ENCODE peak calls at places on chromosomes 16 and 17, in seven cellular contexts. One of them, this sample, is unnamed.

GRCh38 chr16:88508868-88509748 is 56.0 kb downstream of the ZFPM1 start:
- DNase-seq in RPMI7951: no peak
- DNase-seq in NCI-H2081: no peak
- DNase-seq in HS-5: no peak
- DNase-seq in ovary: no peak
- DNase-seq in foreskin fibroblast: no peak
- DNase-seq in fibroblast of the aortic adventitia: no peak
- DNase-seq in this sample: no peak

GRCh38 chr16:15671530-15672117 is 21.6 kb downstream of the NDE1 start:
- DNase-seq in RPMI7951: no peak
- DNase-seq in NCI-H2081: no peak
- DNase-seq in HS-5: no peak
- DNase-seq in ovary: no peak
- DNase-seq in foreskin fibroblast: no peak
- DNase-seq in fibroblast of the aortic adventitia: no peak
- DNase-seq in this sample: no peak

GRCh38 chr17:311119-311848 is 41.3 kb downstream of the RPH3AL start:
- DNase-seq in RPMI7951: no peak
- DNase-seq in NCI-H2081: no peak
- DNase-seq in HS-5: no peak
- DNase-seq in ovary: peak; percentile 7
- DNase-seq in foreskin fibroblast: no peak
- DNase-seq in fibroblast of the aortic adventitia: no peak
- DNase-seq in this sample: no peak

GRCh38 chr17:1324201-1324750 is 44.8 kb downstream of the TRARG1 start:
- DNase-seq in RPMI7951: no peak
- DNase-seq in NCI-H2081: no peak
- DNase-seq in HS-5: no peak
- DNase-seq in ovary: no peak
- DNase-seq in foreskin fibroblast: no peak
- DNase-seq in fibroblast of the aortic adventitia: no peak
- DNase-seq in this sample: no peak

GRCh38 chr17:32875904-32876413 is 965 bp downstream of the MYO1D start:
- DNase-seq in RPMI7951: peak; percentile 24
- DNase-seq in NCI-H2081: no peak
- DNase-seq in HS-5: no peak
- DNase-seq in ovary: no peak
- DNase-seq in foreskin fibroblast: no peak
- DNase-seq in fibroblast of the aortic adventitia: peak; percentile 38
- DNase-seq in this sample: no peak

GRCh38 chr17:489758-490329 is 137.2 kb upstream of the RPH3AL start:
- DNase-seq in RPMI7951: peak; percentile 63
- DNase-seq in NCI-H2081: no peak
- DNase-seq in HS-5: no peak
- DNase-seq in ovary: peak; percentile 39
- DNase-seq in foreskin fibroblast: peak; percentile 46
- DNase-seq in fibroblast of the aortic adventitia: peak; percentile 25
- DNase-seq in this sample: no peak

GRCh38 chr17:2213291-2213960 is 90.2 kb downstream of the SMG6 start:
- DNase-seq in RPMI7951: no peak
- DNase-seq in NCI-H2081: no peak
- DNase-seq in HS-5: no peak
- DNase-seq in ovary: no peak
- DNase-seq in foreskin fibroblast: no peak
- DNase-seq in fibroblast of the aortic adventitia: peak; percentile 91
- DNase-seq in this sample: no peak

GRCh38 chr17:39677072-39677471 is 8.8 kb downstream of the PNMT start:
- DNase-seq in RPMI7951: no peak
- DNase-seq in NCI-H2081: no peak
- DNase-seq in HS-5: no peak
- DNase-seq in ovary: no peak
- DNase-seq in foreskin fibroblast: no peak
- DNase-seq in fibroblast of the aortic adventitia: no peak
- DNase-seq in this sample: no peak

GRCh38 chr16:82136956-82137818 is 32.8 kb downstream of the MPHOSPH6 start:
- DNase-seq in RPMI7951: no peak
- DNase-seq in NCI-H2081: no peak
- DNase-seq in HS-5: no peak
- DNase-seq in ovary: no peak
- DNase-seq in foreskin fibroblast: no peak
- DNase-seq in fibroblast of the aortic adventitia: peak; percentile 23
- DNase-seq in this sample: no peak

GRCh38 chr17:58487589-58488427 is at the start of gene HSF5:
- DNase-seq in RPMI7951: no peak
- DNase-seq in NCI-H2081: no peak
- DNase-seq in HS-5: no peak
- DNase-seq in ovary: no peak
- DNase-seq in foreskin fibroblast: no peak
- DNase-seq in fibroblast of the aortic adventitia: no peak
- DNase-seq in this sample: no peak

GRCh38 chr16:22948058-22948602 is 134.2 kb downstream of the HS3ST2 start:
- DNase-seq in RPMI7951: no peak
- DNase-seq in NCI-H2081: no peak
- DNase-seq in HS-5: no peak
- DNase-seq in ovary: no peak
- DNase-seq in foreskin fibroblast: no peak
- DNase-seq in fibroblast of the aortic adventitia: peak; percentile 1
- DNase-seq in this sample: no peak

GRCh38 chr17:72609501-72609900 is 483.0 kb downstream of the SLC39A11 start:
- DNase-seq in RPMI7951: peak; percentile 62
- DNase-seq in NCI-H2081: no peak
- DNase-seq in HS-5: no peak
- DNase-seq in ovary: no peak
- DNase-seq in foreskin fibroblast: no peak
- DNase-seq in fibroblast of the aortic adventitia: peak; percentile 28
- DNase-seq in this sample: no peak

GRCh38 chr16:31253642-31254045 is 6.1 kb upstream of the ITGAM start:
- DNase-seq in RPMI7951: peak; percentile 14
- DNase-seq in NCI-H2081: no peak
- DNase-seq in HS-5: no peak
- DNase-seq in ovary: no peak
- DNase-seq in foreskin fibroblast: peak; percentile 6
- DNase-seq in fibroblast of the aortic adventitia: no peak
- DNase-seq in this sample: no peak